ENCODE peak calls at places on chromosomes 16 and 17, in five cellular contexts. Z is T-helper 17 cell; Y is epithelial cell of proximal tubule; W is activated CD4-positive, alpha-beta memory T cell treated with anti-CD3 and anti-CD28 coated beads for 36 hours; F is CD8-positive, alpha-beta T cell. V is an unnamed sample.

GRCh38 chr16:29791845-29792797 is 1.6 kb downstream of the KIF22 start:
- DNase-seq in Z (no peak), Y (no peak), W (no peak), F (no peak), V (no peak)

GRCh38 chr17:2138768-2139167 is 83.9 kb downstream of the HIC1 start:
- DNase-seq in Z (no peak), Y (no peak), W (no peak), F (no peak), V (peak; percentile 67)

GRCh38 chr16:48632137-48632774 is 22.3 kb upstream of the N4BP1 start:
- DNase-seq in Z (no peak), Y (no peak), W (no peak), F (no peak), V (no peak)

GRCh38 chr17:35898283-35899070 is 18.3 kb upstream of the CCL5 start:
- DNase-seq in Z (no peak), Y (no peak), W (peak; percentile 77), F (peak; percentile 75), V (no peak)

GRCh38 chr17:902463-902862 is 77.1 kb downstream of the NXN start:
- DNase-seq in Z (no peak), Y (no peak), W (no peak), F (no peak), V (no peak)

GRCh38 chr16:29029168-29029994 is 44.5 kb downstream of the LAT start:
- DNase-seq in Z (peak; percentile 17), Y (peak; percentile 76), W (peak; percentile 96), F (peak; percentile 77), V (no peak)

GRCh38 chr17:18002171-18002570 is 29.5 kb downstream of the DRC3 start:
- DNase-seq in Z (no peak), Y (no peak), W (no peak), F (no peak), V (no peak)

GRCh38 chr17:38748329-38749221 is at the start of gene PCGF2:
- DNase-seq in Z (no peak), Y (peak; percentile 25), W (peak; percentile 41), F (no peak), V (peak; percentile 95)

GRCh38 chr17:40016692-40017000 is 1.4 kb downstream of the CSF3 start:
- DNase-seq in Z (no peak), Y (no peak), W (no peak), F (no peak), V (no peak)

GRCh38 chr16:87075319-87075860 is 241.8 kb downstream of the C16orf95 start:
- DNase-seq in Z (no peak), Y (no peak), W (no peak), F (peak; percentile 27), V (no peak)

GRCh38 chr16:54210437-54211081 is 76.0 kb downstream of the IRX3 start:
- DNase-seq in Z (no peak), Y (no peak), W (no peak), F (no peak), V (no peak)

GRCh38 chr17:54220829-54221228 is 398.1 kb downstream of the KIF2B start:
- DNase-seq in Z (no peak), Y (no peak), W (no peak), F (no peak), V (no peak)

GRCh38 chr16:4336701-4337539 is 14.2 kb downstream of the PAM16 start:
- DNase-seq in Z (no peak), Y (no peak), W (no peak), F (no peak), V (no peak)

GRCh38 chr17:46772879-46773620 is 45.4 kb downstream of the WNT3 start:
- DNase-seq in Z (no peak), Y (no peak), W (no peak), F (no peak), V (no peak)

GRCh38 chr17:17495448-17496188 is 577 bp downstream of the RASD1 start:
- DNase-seq in Z (peak; percentile 9), Y (no peak), W (peak; percentile 46), F (peak; percentile 65), V (no peak)

GRCh38 chr16:30533748-30534367 is 800 bp downstream of the ZNF747 start:
- DNase-seq in Z (no peak), Y (no peak), W (peak; percentile 45), F (no peak), V (no peak)